ENCODE peak calls at places on chromosomes 3 and 15, in eight cellular contexts. V is progenitor cell of endocrine pancreas; D is AG20443; Z is mucosa of descending colon; W is cortex of kidney; Y is stimulated activated CD4-positive, alpha-beta T cell treated with anti-CD3 and anti-CD28 coated beads, Interleukin-12 subunit alpha, Interleukin-12 subunit beta, amount 100 ng/mL, for 48 hours; K is T-helper 2 cell; L is cerebellum. I is an unnamed sample.

GRCh38 chr15:94416829-94417228 is 185.5 kb downstream of the MCTP2 start:
- DNase-seq in V (no peak), D (no peak), Z (no peak), W (no peak), Y (no peak), K (no peak), L (no peak), I (no peak)

GRCh38 chr15:71962537-71962936 is 152.2 kb downstream of the NR2E3 start:
- DNase-seq in V (no peak), D (no peak), Z (no peak), W (no peak), Y (no peak), K (no peak), L (no peak), I (no peak)

GRCh38 chr3:175818811-175819464 is 959.8 kb downstream of the NAALADL2 start:
- DNase-seq in V (no peak), D (no peak), Z (no peak), W (no peak), Y (no peak), K (no peak), L (no peak), I (no peak)

GRCh38 chr15:56917652-56918045 is 795 bp upstream of the TCF12 start:
- DNase-seq in V (no peak), D (no peak), Z (no peak), W (no peak), Y (no peak), K (peak), L (peak), I (no peak)

GRCh38 chr3:59653405-59654119 is 603.7 kb upstream of the CFAP20DC start:
- DNase-seq in V (no peak), D (no peak), Z (no peak), W (no peak), Y (no peak), K (peak), L (no peak), I (no peak)

GRCh38 chr3:80994767-80995166 is 766.7 kb downstream of the GBE1 start:
- DNase-seq in V (no peak), D (no peak), Z (no peak), W (no peak), Y (no peak), K (no peak), L (no peak), I (no peak)

GRCh38 chr3:127985216-127985615 is 67.0 kb upstream of the SEC61A1 start:
- DNase-seq in V (no peak), D (no peak), Z (no peak), W (no peak), Y (no peak), K (no peak), L (no peak), I (peak)

GRCh38 chr15:29938701-29939340 is 116.6 kb upstream of the TJP1 start:
- DNase-seq in V (no peak), D (no peak), Z (no peak), W (no peak), Y (no peak), K (no peak), L (no peak), I (no peak)

GRCh38 chr3:20739814-20740213 is 553.8 kb upstream of the SGO1 start:
- DNase-seq in V (no peak), D (no peak), Z (no peak), W (no peak), Y (no peak), K (no peak), L (no peak), I (no peak)

GRCh38 chr15:68228971-68229385 is 550 bp downstream of the CLN6 start:
- DNase-seq in V (no peak), D (peak), Z (no peak), W (no peak), Y (no peak), K (no peak), L (no peak), I (no peak)

GRCh38 chr15:59736181-59736580 is 47.1 kb upstream of the BNIP2 start:
- DNase-seq in V (no peak), D (no peak), Z (no peak), W (no peak), Y (no peak), K (no peak), L (no peak), I (no peak)

GRCh38 chr3:139121513-139122220 is 77.0 kb upstream of the PRR23C start:
- DNase-seq in V (no peak), D (peak), Z (peak), W (no peak), Y (no peak), K (no peak), L (no peak), I (peak)

GRCh38 chr3:181384970-181385369 is 326.8 kb upstream of the SOX2 start:
- DNase-seq in V (no peak), D (no peak), Z (no peak), W (no peak), Y (no peak), K (no peak), L (no peak), I (no peak)

GRCh38 chr3:17183951-17184550 is 299.3 kb downstream of the PLCL2 start:
- DNase-seq in V (no peak), D (peak), Z (no peak), W (no peak), Y (no peak), K (no peak), L (no peak), I (no peak)

GRCh38 chr15:74460298-74460697 is 662 bp downstream of the UBL7 start:
- DNase-seq in V (no peak), D (no peak), Z (no peak), W (no peak), Y (no peak), K (peak), L (no peak), I (no peak)

GRCh38 chr3:9947025-9947995 is 4.9 kb downstream of the PRRT3 start:
- DNase-seq in V (peak), D (peak), Z (peak), W (no peak), Y (no peak), K (no peak), L (peak), I (no peak)

GRCh38 chr3:196765454-196765853 is 25.8 kb downstream of the PAK2 start:
- DNase-seq in V (no peak), D (no peak), Z (no peak), W (no peak), Y (no peak), K (no peak), L (no peak), I (no peak)

GRCh38 chr3:12312010-12312409 is 23.1 kb downstream of the PPARG start:
- DNase-seq in V (no peak), D (no peak), Z (no peak), W (no peak), Y (no peak), K (no peak), L (no peak), I (no peak)

GRCh38 chr3:12578742-12579141 is 21.9 kb downstream of the MKRN2 start:
- DNase-seq in V (no peak), D (no peak), Z (no peak), W (no peak), Y (no peak), K (peak), L (no peak), I (no peak)

GRCh38 chr3:55333923-55334322 is 153.2 kb downstream of the WNT5A start:
- DNase-seq in V (no peak), D (peak), Z (no peak), W (no peak), Y (no peak), K (no peak), L (no peak), I (no peak)

GRCh38 chr3:125957674-125958510 is 11.1 kb upstream of the ROPN1B start:
- DNase-seq in V (peak), D (peak), Z (no peak), W (no peak), Y (no peak), K (no peak), L (no peak), I (peak)

GRCh38 chr15:63491116-63491817 is 13.1 kb upstream of the USP3 start:
- DNase-seq in V (no peak), D (peak), Z (no peak), W (no peak), Y (no peak), K (no peak), L (no peak), I (no peak)

GRCh38 chr3:59254433-59254832 is 204.6 kb upstream of the CFAP20DC start:
- DNase-seq in V (no peak), D (no peak), Z (no peak), W (no peak), Y (no peak), K (no peak), L (no peak), I (no peak)

I was measured in esophagus muscularis mucosa.